ENCODE peak calls at places on chromosomes 6 and 20, in five cellular contexts. O, D, Z, J and K are unnamed samples.

GRCh38 chr6:112396221-112396620 is 49.1 kb downstream of the RFPL4B start:
- DNase-seq in O (no peak), D (no peak), Z (no peak), J (no peak), K (no peak)

GRCh38 chr6:113654396-113654795 is 202.7 kb upstream of the MARCKS start:
- DNase-seq in O (peak), D (peak), Z (no peak), J (peak), K (no peak)

GRCh38 chr6:36350681-36351091 is 14.0 kb upstream of the BNIP5 start:
- DNase-seq in O (peak), D (no peak), Z (peak), J (peak), K (peak)

GRCh38 chr20:10761232-10761631 is 87.4 kb upstream of the JAG1 start:
- DNase-seq in O (no peak), D (no peak), Z (peak), J (peak), K (no peak)

GRCh38 chr20:58058421-58059140 is 169.9 kb downstream of the ANKRD60 start:
- DNase-seq in O (no peak), D (no peak), Z (no peak), J (no peak), K (no peak)

GRCh38 chr6:31908791-31909190 is 6.9 kb upstream of the ZBTB12 start:
- DNase-seq in O (peak), D (no peak), Z (peak), J (peak), K (no peak)

GRCh38 chr6:138397128-138397814 is 6.8 kb upstream of the HEBP2 start:
- DNase-seq in O (peak), D (no peak), Z (no peak), J (no peak), K (no peak)

GRCh38 chr6:157089258-157089657 is 234.1 kb downstream of the TMEM242 start:
- DNase-seq in O (peak), D (no peak), Z (no peak), J (peak), K (peak)

GRCh38 chr6:13500264-13500663 is 12.9 kb upstream of the GFOD1 start:
- DNase-seq in O (no peak), D (no peak), Z (no peak), J (no peak), K (no peak)

GRCh38 chr6:80690611-80691090 is 584.2 kb downstream of the BCKDHB start:
- DNase-seq in O (peak), D (no peak), Z (peak), J (no peak), K (peak)

GRCh38 chr6:51339728-51340127 is 521.1 kb downstream of the TFAP2B start:
- DNase-seq in O (no peak), D (no peak), Z (no peak), J (no peak), K (no peak)

GRCh38 chr6:121794630-121795029 is 359.2 kb downstream of the GJA1 start:
- DNase-seq in O (peak), D (no peak), Z (peak), J (peak), K (peak)

GRCh38 chr20:22944936-22945335 is 90.2 kb upstream of the SSTR4 start:
- DNase-seq in O (no peak), D (no peak), Z (no peak), J (no peak), K (no peak)

GRCh38 chr6:87078983-87079616 is 15.8 kb downstream of the CGA start:
- DNase-seq in O (peak), D (no peak), Z (peak), J (peak), K (no peak)

GRCh38 chr6:142013875-142014495 is 118.7 kb upstream of the GJE1 start:
- DNase-seq in O (no peak), D (no peak), Z (no peak), J (no peak), K (no peak)

GRCh38 chr20:18625907-18626655 is 38.2 kb downstream of the DTD1 start:
- DNase-seq in O (no peak), D (no peak), Z (no peak), J (no peak), K (no peak)

GRCh38 chr20:18624948-18625347 is 37.1 kb downstream of the DTD1 start:
- DNase-seq in O (no peak), D (no peak), Z (no peak), J (no peak), K (no peak)

GRCh38 chr20:18633411-18633810 is 45.6 kb downstream of the DTD1 start:
- DNase-seq in O (no peak), D (no peak), Z (no peak), J (no peak), K (no peak)

GRCh38 chr20:18632196-18632789 is 44.4 kb downstream of the DTD1 start:
- DNase-seq in O (peak), D (no peak), Z (peak), J (peak), K (no peak)

GRCh38 chr20:18628330-18628941 is 40.6 kb downstream of the DTD1 start:
- DNase-seq in O (no peak), D (no peak), Z (no peak), J (no peak), K (no peak)
- TF ChIP-seq CTCF in O (peak), D (no peak), Z (peak), J (peak), K (peak)

GRCh38 chr6:41185991-41186675 is 14.8 kb downstream of the TREML2 start:
- DNase-seq in O (no peak), D (peak), Z (no peak), J (no peak), K (no peak)

GRCh38 chr6:41187924-41188886 is 12.7 kb downstream of the TREML2 start:
- DNase-seq in O (no peak), D (no peak), Z (no peak), J (no peak), K (no peak)

GRCh38 chr6:41182069-41183034 is 18.6 kb downstream of the TREML2 start:
- DNase-seq in O (peak), D (peak), Z (peak), J (peak), K (no peak)

GRCh38 chr6:41181566-41181965 is 18.6 kb upstream of the TREM2 start:
- DNase-seq in O (no peak), D (peak), Z (no peak), J (no peak), K (no peak)

GRCh38 chr6:41184761-41185160 is 16.2 kb downstream of the TREML2 start:
- DNase-seq in O (no peak), D (peak), Z (no peak), J (no peak), K (no peak)
- H3K4me3 ChIP-seq in O (no peak), D (no peak), Z (no peak), J (no peak), K (no peak)

GRCh38 chr20:38550274-38550673 is 30.7 kb upstream of the ADIG start:
- DNase-seq in O (no peak), D (no peak), Z (no peak), J (no peak), K (no peak)
- TF ChIP-seq CTCF in O (no peak), D (no peak), Z (no peak), J (no peak), K (peak)

DNA sequence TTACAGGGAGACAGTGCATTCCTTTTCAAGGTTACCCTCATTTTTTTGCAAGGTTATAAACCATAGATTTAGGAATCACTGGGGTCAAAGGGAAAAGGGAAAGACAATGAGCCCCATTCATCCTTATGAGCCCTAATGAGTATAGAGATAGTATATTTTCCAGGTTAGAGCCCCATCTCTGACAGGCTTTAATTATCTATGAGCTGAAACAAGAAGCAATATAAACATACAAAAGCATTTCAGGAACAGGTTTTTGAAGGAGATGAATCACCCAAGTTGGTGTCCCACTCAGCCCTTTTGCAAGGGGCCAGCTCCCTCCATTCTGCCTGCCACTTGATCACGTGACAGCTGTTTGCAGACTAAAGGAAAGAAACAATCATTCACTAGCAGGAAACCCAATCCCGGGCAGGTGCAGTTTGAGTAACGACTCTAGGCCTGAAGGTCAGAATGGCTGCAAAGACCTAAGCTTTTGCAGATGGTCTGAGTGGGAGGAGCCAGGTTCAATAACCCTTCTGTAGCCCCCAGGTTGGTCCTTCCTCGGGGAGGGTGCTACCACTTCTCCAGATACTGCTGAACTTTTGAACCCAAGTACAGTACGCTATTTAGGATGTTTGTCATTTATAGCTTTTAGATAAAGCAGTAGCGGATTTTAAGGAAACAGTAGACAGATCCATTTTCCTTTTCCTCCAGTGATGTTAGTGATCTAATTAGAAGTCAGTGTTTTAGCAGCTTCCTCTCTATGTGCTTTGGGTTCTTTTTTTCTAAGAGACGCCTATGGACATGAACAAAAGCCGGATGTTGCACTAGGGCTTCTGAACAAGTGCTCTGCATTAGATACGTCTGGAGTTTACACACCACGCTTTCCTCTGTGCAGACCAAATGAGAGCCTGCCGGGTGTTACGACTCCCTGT is 253.2 kb downstream of the SOX4 start:
- DNase-seq in O (no peak), D (no peak), Z (no peak), J (no peak), K (no peak)
- H3K4me3 ChIP-seq in O (no peak), D (no peak), Z (no peak), J (no peak), K (no peak)

DNA sequence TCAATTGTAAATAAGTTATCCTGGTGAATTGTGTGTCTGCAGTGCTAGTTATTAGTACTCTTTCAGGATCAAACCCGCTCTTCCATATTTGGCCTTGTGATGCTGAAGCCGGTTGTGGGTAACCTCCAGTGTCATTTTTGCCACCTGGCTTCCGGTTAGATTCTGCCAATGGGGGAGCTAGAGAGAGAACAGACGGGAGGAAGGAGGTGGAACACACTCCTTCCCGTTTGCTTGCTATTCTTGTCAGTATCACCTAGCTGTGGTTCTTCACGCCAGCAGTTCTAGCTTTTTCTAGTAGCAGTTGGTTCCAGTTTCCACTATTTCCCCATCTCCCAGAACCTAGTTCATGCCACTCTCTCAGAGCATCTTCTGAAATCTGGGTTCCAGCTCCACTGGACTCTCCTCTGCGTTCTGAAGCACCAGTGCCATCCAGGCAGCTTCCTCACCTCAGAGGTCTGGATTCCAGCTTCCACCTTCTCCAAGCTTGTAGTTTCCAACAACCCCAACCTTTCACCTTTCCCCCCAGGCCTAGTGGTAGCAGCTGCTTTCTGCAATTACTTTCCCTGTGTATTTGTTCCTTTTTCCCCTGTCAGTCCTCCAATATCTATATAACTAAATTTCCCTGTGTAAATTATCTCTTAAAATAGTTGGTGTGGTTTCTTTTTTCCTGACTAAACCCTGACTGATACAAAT is 46.9 kb upstream of the LOC128125822 start:
- DNase-seq in O (no peak), D (no peak), Z (no peak), J (no peak), K (no peak)
- TF ChIP-seq CTCF in O (no peak), D (no peak), Z (no peak), J (no peak), K (no peak)

DNA sequence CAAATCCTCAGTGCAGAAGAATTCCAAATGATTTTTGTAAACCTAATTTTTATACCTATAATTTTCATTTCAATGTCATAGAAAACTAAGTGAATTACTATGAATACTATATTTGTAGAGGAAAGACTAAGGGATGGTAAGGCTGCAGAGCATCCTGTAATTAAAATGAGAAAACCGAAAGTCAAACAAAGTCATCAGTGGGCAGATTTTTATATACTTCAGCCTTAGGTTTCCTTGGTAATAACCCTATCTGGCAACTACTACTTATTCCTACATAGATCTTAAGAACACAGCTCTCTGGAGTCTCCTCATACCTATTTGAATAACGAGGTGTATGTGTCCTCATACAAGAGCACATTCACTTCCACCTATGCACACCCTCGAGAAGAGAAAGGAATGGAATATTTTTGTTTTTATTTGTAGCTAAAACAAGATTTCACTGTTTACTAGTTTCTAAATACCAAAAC is 117.9 kb upstream of the SGK1 start:
- DNase-seq in O (no peak), D (no peak), Z (no peak), J (no peak), K (no peak)
- H3K4me3 ChIP-seq in O (peak), D (peak), Z (peak), J (no peak), K (no peak)

GRCh38 chr20:61643631-61644386 is 391.7 kb downstream of the CDH4 start:
- DNase-seq in O (no peak), D (no peak), Z (no peak), J (no peak), K (no peak)
- TF ChIP-seq CTCF in O (no peak), D (no peak), Z (no peak), J (no peak), K (no peak)

GRCh38 chr6:70414813-70415212 is 1.5 kb downstream of the FAM135A start:
- DNase-seq in O (no peak), D (no peak), Z (no peak), J (no peak), K (no peak)

GRCh38 chr6:70413114-70413828 is at the start of gene FAM135A:
- DNase-seq in O (peak), D (peak), Z (peak), J (peak), K (peak)

GRCh38 chr6:70413829-70414494 is 654 bp downstream of the FAM135A start:
- DNase-seq in O (no peak), D (peak), Z (no peak), J (peak), K (no peak)

GRCh38 chr6:70415660-70416059 is 2.4 kb downstream of the FAM135A start:
- DNase-seq in O (no peak), D (no peak), Z (no peak), J (no peak), K (no peak)

GRCh38 chr6:70415247-70415646 is 1.9 kb downstream of the FAM135A start:
- DNase-seq in O (no peak), D (no peak), Z (no peak), J (no peak), K (no peak)
- H3K4me3 ChIP-seq in O (no peak), D (no peak), Z (no peak), J (no peak), K (no peak)